ENCODE peak calls at places on chromosomes 13 and 19, in nine cellular contexts. O is brain microvascular endothelial cell, K is fibroblast of lung, T is foreskin fibroblast, H is A549, S is uterus, W is glutamatergic neuron, P is tibial artery, B is GM13976. G is an unnamed sample.

GRCh38 chr13:73417012-73417615 is 358.3 kb downstream of the KLF5 start:
- DNase-seq in K (no peak), O (no peak), B (peak), P (no peak), S (no peak), W (no peak), H (peak), T (no peak), G (no peak)

GRCh38 chr19:54017266-54017665 is 25.8 kb downstream of the CACNG6 start:
- DNase-seq in K (peak), W (no peak), S (no peak), T (no peak), B (no peak), O (peak), P (no peak), H (peak), G (no peak)

GRCh38 chr13:44188257-44188656 is 185.4 kb upstream of the SERP2 start:
- DNase-seq in S (no peak), W (no peak), O (peak), H (peak), B (no peak), T (no peak), P (no peak), K (peak), G (no peak)

GRCh38 chr13:97627566-97627965 is 193.6 kb downstream of the RAP2A start:
- DNase-seq in T (peak), W (peak), P (peak), O (peak), H (no peak), S (peak), K (peak), B (no peak), G (no peak)

GRCh38 chr19:14267224-14267741 is 61.3 kb upstream of the ADGRL1 start:
- DNase-seq in B (no peak), P (no peak), S (no peak), W (no peak), K (no peak), O (no peak), T (no peak), H (no peak), G (no peak)

GRCh38 chr19:45069056-45069455 is 7.2 kb downstream of the ZNF296 start:
- DNase-seq in H (peak), O (no peak), P (no peak), K (peak), W (peak), S (no peak), T (no peak), B (no peak), G (no peak)

GRCh38 chr13:102401305-102401704 is 543 bp downstream of the FGF14 start:
- DNase-seq in T (no peak), B (peak), H (no peak), K (no peak), O (no peak), W (no peak), P (no peak), S (no peak), G (no peak)

GRCh38 chr19:38221919-38222828 is 1.8 kb downstream of the DPF1 start:
- DNase-seq in W (no peak), H (no peak), T (no peak), P (no peak), B (no peak), S (no peak), O (no peak), K (no peak), G (no peak)

GRCh38 chr19:46182476-46182875 is 34.4 kb downstream of the IGFL2 start:
- DNase-seq in K (no peak), O (no peak), P (no peak), S (no peak), W (no peak), T (no peak), H (no peak), B (no peak), G (no peak)

GRCh38 chr13:41942462-41943094 is 18.3 kb downstream of the VWA8 start:
- DNase-seq in P (no peak), W (peak), O (peak), T (peak), B (no peak), K (peak), H (peak), S (no peak), G (no peak)

GRCh38 chr19:19337120-19337519 is 16.5 kb downstream of the MAU2 start:
- DNase-seq in O (no peak), T (no peak), B (no peak), P (no peak), S (no peak), W (no peak), H (no peak), K (no peak), G (no peak)
- TF ChIP-seq CTCF in O (no peak), T (no peak), B (no peak), P (no peak), S (no peak), W (no peak), H (no peak), K (no peak), G (no peak)

DNA sequence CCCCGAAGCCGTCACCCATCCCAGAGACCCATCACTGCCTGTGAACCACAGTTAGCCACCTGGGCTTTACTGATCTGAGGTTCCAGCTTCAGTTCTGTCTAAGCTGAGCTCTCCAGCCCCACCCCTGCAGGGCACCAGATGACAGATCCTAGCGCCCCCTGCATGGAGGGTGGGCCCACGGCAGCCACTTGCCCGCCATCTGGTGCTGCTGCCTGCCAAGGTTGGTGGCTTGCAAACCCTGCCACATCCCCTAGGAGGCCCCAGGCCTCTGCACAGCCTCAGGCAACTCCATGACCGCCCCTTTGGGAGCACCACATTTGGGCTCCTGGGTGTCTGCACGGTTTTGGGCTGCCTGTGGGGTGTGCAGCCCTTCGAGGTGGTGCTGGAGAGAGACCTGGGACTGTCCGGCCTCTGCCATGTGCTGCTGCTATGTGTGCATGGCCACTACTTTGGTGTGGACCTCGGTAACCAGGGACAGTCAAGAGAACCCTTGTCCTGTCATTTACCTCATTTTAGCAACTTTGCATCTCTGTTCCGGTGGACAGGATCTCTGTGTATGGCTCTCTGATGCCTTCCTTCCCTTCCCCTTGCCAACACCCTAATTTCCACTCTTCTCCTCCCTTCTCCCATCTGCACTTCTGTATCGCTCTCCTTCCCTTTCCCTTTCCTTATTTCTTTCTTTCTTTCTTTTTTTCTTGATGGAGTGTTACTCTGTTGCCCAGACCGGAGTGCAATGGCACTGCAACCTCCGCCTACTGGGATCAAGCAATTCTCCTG is 17.4 kb upstream of the SDHAF1 start:
- DNase-seq in O (no peak), B (no peak), K (no peak), W (peak), S (no peak), H (peak), T (no peak), P (no peak), G (peak)
- TF ChIP-seq CTCF in O (peak), B (peak), K (no peak), W (peak), S (no peak), H (peak), T (no peak), P (no peak), G (peak)

GRCh38 chr13:98866882-98867281 is 111.0 kb downstream of the DOCK9 start:
- DNase-seq in O (no peak), T (no peak), S (no peak), H (no peak), B (no peak), W (no peak), K (no peak), P (no peak), G (no peak)
- TF ChIP-seq CTCF in O (peak), T (no peak), S (no peak), H (no peak), B (no peak), W (peak), K (no peak), P (no peak), G (no peak)

GRCh38 chr19:12794196-12794921 is 3.1 kb downstream of the JUNB start:
- DNase-seq in H (no peak), P (no peak), K (no peak), O (no peak), B (no peak), W (no peak), S (no peak), T (no peak), G (no peak)
- TF ChIP-seq CTCF in H (no peak), P (peak), K (no peak), O (no peak), B (no peak), W (no peak), S (no peak), T (no peak), G (no peak)

GRCh38 chr19:9171393-9171991 is 7.3 kb upstream of the OR7D2 start:
- DNase-seq in T (peak), W (no peak), P (no peak), S (no peak), K (no peak), B (no peak), H (no peak), O (no peak), G (no peak)

GRCh38 chr19:9178901-9179300 is at the start of gene OR7D2:
- DNase-seq in W (no peak), P (no peak), H (no peak), K (no peak), S (no peak), T (no peak), B (no peak), O (no peak), G (no peak)

DNA sequence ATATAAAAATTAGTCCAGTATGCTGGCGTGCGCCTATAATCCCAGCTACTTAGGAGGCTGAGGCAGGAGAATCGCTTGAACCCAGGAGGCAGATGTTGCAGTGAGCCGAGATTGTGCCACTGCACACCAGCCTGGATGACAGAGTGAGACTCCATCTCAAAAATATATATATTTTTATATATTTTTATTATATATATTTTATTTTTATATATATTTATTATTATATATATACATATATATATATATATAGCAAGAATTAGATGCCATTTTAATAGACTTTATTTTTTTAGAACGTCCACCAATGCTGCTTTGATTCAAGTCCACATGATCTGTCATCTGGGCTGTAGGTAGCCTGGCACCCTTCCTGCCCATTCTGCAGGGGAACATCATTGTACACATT is 3.5 kb upstream of the OR7D2 start:
- DNase-seq in W (no peak), K (no peak), S (no peak), O (no peak), B (no peak), T (no peak), H (no peak), P (no peak), G (no peak)
- TF ChIP-seq CTCF in W (no peak), K (no peak), S (no peak), O (no peak), B (no peak), T (no peak), H (no peak), P (no peak), G (no peak)

GRCh38 chr13:29564828-29565227 is 30.7 kb downstream of the SLC7A1 start:
- DNase-seq in K (no peak), W (no peak), T (no peak), H (no peak), B (no peak), O (no peak), S (no peak), P (no peak), G (no peak)
- TF ChIP-seq CTCF in K (no peak), W (no peak), T (no peak), H (no peak), B (no peak), O (no peak), S (no peak), P (no peak), G (no peak)